ENCODE peak calls at places on chromosome 18, in seven cellular contexts. A is colonic mucosa, T is astrocyte, U is heart left ventricle, S is tibial nerve, K is heart right ventricle, D is coronary artery. W is an unnamed sample.
A peak's percentile ranks its signal among the peaks of the same experiment; 100 is the strongest.

GRCh38 chr18:47953471-47953931 is 23.0 kb upstream of the SMAD2 start:
- DNase-seq in A (peak; percentile 19), T (peak; percentile 68), U (peak; percentile 15), S (peak; percentile 17), K (no peak), D (no peak), W (peak; percentile 62)

GRCh38 chr18:48828713-48829442 is 121.9 kb downstream of the SMAD7 start:
- DNase-seq in A (no peak), T (no peak), U (no peak), S (no peak), K (no peak), D (peak; percentile 71), W (peak; percentile 29)

GRCh38 chr18:34528177-34528576 is 181.9 kb upstream of the DTNA start:
- DNase-seq in A (no peak), T (no peak), U (no peak), S (no peak), K (no peak), D (no peak), W (no peak)

GRCh38 chr18:55272510-55273243 is 313.4 kb upstream of the CCDC68 start:
- DNase-seq in A (no peak), T (peak; percentile 88), U (no peak), S (peak; percentile 28), K (no peak), D (no peak), W (no peak)

GRCh38 chr18:78901923-78902794 is 77.5 kb upstream of the SALL3 start:
- DNase-seq in A (no peak), T (no peak), U (no peak), S (no peak), K (no peak), D (peak; percentile 54), W (no peak)

GRCh38 chr18:1011342-1011741 is 106.7 kb downstream of the ADCYAP1 start:
- DNase-seq in A (no peak), T (no peak), U (no peak), S (no peak), K (no peak), D (no peak), W (no peak)

GRCh38 chr18:32470136-32470712 is 458 bp downstream of the GAREM1 start:
- DNase-seq in A (peak; percentile 42), T (peak; percentile 22), U (peak; percentile 30), S (no peak), K (peak; percentile 54), D (peak; percentile 75), W (peak; percentile 60)

GRCh38 chr18:27652480-27653121 is 467.5 kb upstream of the CHST9 start:
- DNase-seq in A (no peak), T (no peak), U (no peak), S (no peak), K (no peak), D (no peak), W (no peak)

GRCh38 chr18:60891936-60892335 is 441.3 kb upstream of the CDH20 start:
- DNase-seq in A (no peak), T (no peak), U (no peak), S (no peak), K (no peak), D (no peak), W (no peak)

GRCh38 chr18:44323125-44323524 is 357.6 kb upstream of the SETBP1 start:
- DNase-seq in A (no peak), T (no peak), U (no peak), S (no peak), K (no peak), D (no peak), W (no peak)

GRCh38 chr18:78160961-78161656 is 818.5 kb upstream of the SALL3 start:
- DNase-seq in A (no peak), T (no peak), U (no peak), S (no peak), K (no peak), D (no peak), W (no peak)

GRCh38 chr18:2827076-2827475 is 19.7 kb upstream of the EMILIN2 start:
- DNase-seq in A (no peak), T (no peak), U (no peak), S (no peak), K (no peak), D (no peak), W (no peak)

GRCh38 chr18:25639601-25640000 is 287.6 kb upstream of the ZNF521 start:
- DNase-seq in A (no peak), T (no peak), U (no peak), S (no peak), K (no peak), D (no peak), W (no peak)

GRCh38 chr18:36814994-36815393 is 13.8 kb downstream of the TPGS2 start:
- DNase-seq in A (no peak), T (no peak), U (no peak), S (no peak), K (no peak), D (no peak), W (no peak)

GRCh38 chr18:3347286-3347803 is 85.4 kb downstream of the MYL12B start:
- DNase-seq in A (no peak), T (no peak), U (no peak), S (no peak), K (no peak), D (no peak), W (no peak)

GRCh38 chr18:60446821-60447220 is 74.2 kb upstream of the MC4R start:
- DNase-seq in A (no peak), T (peak; percentile 19), U (no peak), S (no peak), K (no peak), D (no peak), W (no peak)

GRCh38 chr18:45025108-45025471 is 344.4 kb downstream of the SETBP1 start:
- DNase-seq in A (no peak), T (no peak), U (no peak), S (no peak), K (no peak), D (no peak), W (no peak)

GRCh38 chr18:49898421-49898820 is 85.1 kb upstream of the ACAA2 start:
- DNase-seq in A (peak; percentile 58), T (peak; percentile 57), U (peak; percentile 13), S (peak; percentile 59), K (no peak), D (no peak), W (no peak)

GRCh38 chr18:51279367-51279984 is 82.0 kb upstream of the MEX3C start:
- DNase-seq in A (no peak), T (no peak), U (no peak), S (no peak), K (no peak), D (no peak), W (no peak)

GRCh38 chr18:23209031-23209430 is 73.7 kb downstream of the CABLES1 start:
- DNase-seq in A (no peak), T (peak; percentile 41), U (no peak), S (no peak), K (no peak), D (no peak), W (no peak)

GRCh38 chr18:1513519-1513918 is 608.8 kb downstream of the ADCYAP1 start:
- DNase-seq in A (no peak), T (no peak), U (no peak), S (no peak), K (no peak), D (no peak), W (no peak)

DNA sequence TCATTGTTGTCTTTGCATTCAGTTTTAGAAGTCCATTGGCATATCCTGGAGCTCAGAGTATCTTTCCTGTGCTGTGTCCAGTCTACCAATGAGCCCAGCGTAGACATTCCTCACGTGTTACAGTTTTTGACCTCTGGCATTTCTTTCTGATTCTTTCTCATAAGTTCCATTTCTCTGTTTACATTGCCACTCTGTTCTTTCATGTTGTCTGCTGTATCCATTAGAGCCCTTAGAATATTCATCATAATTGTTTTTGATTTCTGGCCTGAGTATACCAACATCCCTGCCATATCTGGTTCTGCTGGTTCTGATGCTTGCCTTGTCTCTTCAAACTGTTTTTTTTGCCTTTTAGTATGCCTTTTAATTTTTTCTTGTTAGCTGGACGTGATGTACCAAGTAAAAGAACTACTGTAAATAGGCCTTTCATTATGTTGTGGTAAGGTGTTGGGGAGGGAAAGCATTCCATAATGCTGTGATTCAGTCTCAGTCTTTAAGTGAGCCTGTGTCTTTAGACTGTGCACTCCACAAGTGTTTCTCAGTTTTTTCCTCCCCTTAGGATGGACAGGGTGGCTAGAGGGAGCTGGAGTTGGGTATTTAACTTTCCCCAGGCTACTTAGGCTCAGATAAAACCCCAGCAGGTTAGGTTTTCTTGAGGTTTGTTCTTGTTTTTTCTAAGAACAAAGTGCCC is 35.6 kb downstream of the CEP192 start:
- DNase-seq in A (no peak), T (peak; percentile 41), U (no peak), S (no peak), K (no peak), D (no peak), W (no peak)
- H3K27ac ChIP-seq in A (no peak overlapping the region), T (peak overlapping the region; percentile 28), U (peak overlapping the region; percentile 57), S (no peak overlapping the region), K (peak overlapping the region; percentile 9), D (no peak overlapping the region), W (no peak overlapping the region)

GRCh38 chr18:12317664-12318333 is 9.8 kb downstream of the TUBB6 start:
- DNase-seq in A (no peak), T (peak; percentile 47), U (no peak), S (no peak), K (no peak), D (peak; percentile 73), W (no peak)

GRCh38 chr18:12315481-12315880 is 7.4 kb downstream of the TUBB6 start:
- DNase-seq in A (no peak), T (no peak), U (no peak), S (no peak), K (no peak), D (no peak), W (no peak)

GRCh38 chr18:12314586-12315305 is 6.7 kb downstream of the TUBB6 start:
- DNase-seq in A (no peak), T (no peak), U (no peak), S (no peak), K (no peak), D (no peak), W (no peak)

GRCh38 chr18:12313530-12314245 is 5.6 kb downstream of the TUBB6 start:
- DNase-seq in A (no peak), T (no peak), U (no peak), S (no peak), K (no peak), D (no peak), W (no peak)

GRCh38 chr18:12315911-12316310 is 7.9 kb downstream of the TUBB6 start:
- DNase-seq in A (no peak), T (no peak), U (peak; percentile 64), S (no peak), K (peak; percentile 71), D (peak; percentile 74), W (no peak)
- H3K4me3 ChIP-seq in A (no peak overlapping the region), T (no peak overlapping the region), U (no peak overlapping the region), S (no peak overlapping the region), K (no peak overlapping the region), D (peak overlapping the region; percentile 43), W (no peak overlapping the region)

GRCh38 chr18:80026363-80026762 is 7.9 kb upstream of the RBFA start:
- DNase-seq in A (no peak), T (no peak), U (no peak), S (no peak), K (no peak), D (no peak), W (no peak)

GRCh38 chr18:80022613-80023012 is 11.6 kb upstream of the RBFA start:
- DNase-seq in A (no peak), T (peak; percentile 27), U (no peak), S (no peak), K (no peak), D (no peak), W (no peak)

GRCh38 chr18:80023173-80023572 is 11.1 kb upstream of the RBFA start:
- DNase-seq in A (no peak), T (no peak), U (no peak), S (no peak), K (no peak), D (no peak), W (no peak)
- TF ChIP-seq CTCF in A (no peak), T (peak; percentile 21), U (peak; percentile 14), S (no peak), K (peak; percentile 18), D (no peak), W (no peak)

GRCh38 chr18:13613099-13613498 is 113.3 kb downstream of the FAM210A start:
- DNase-seq in A (no peak), T (no peak), U (no peak), S (no peak), K (no peak), D (no peak), W (no peak)
- H3K27ac ChIP-seq in A (no peak overlapping the region), T (no peak overlapping the region), U (no peak overlapping the region), S (no peak overlapping the region), K (no peak overlapping the region), D (no peak overlapping the region), W (peak overlapping the region; percentile 94)

W was measured in dorsolateral prefrontal cortex.